ENCODE peak calls at places on chromosome 14, in six cellular contexts. A is H1, T is HepG2, P is SK-N-SH, D is GM12878, U is K562. W is an unnamed sample.

GRCh38 chr14:103629503-103630121 is 601 bp downstream of the KLC1 start:
- DNase-seq in P (peak), A (peak), U (peak), T (no peak), D (no peak), W (no peak)

GRCh38 chr14:64702493-64703392 is 1.5 kb upstream of the PLEKHG3 start:
- DNase-seq in T (no peak), P (no peak), U (no peak), A (peak), D (no peak), W (no peak)

GRCh38 chr14:64953310-64953654 is 10.7 kb upstream of the GPX2 start:
- DNase-seq in A (no peak), U (no peak), D (no peak), T (no peak), P (no peak), W (no peak)

GRCh38 chr14:22218729-22219128 is 370.3 kb downstream of the DAD1 start:
- DNase-seq in U (no peak), A (no peak), P (no peak), T (no peak), D (no peak), W (no peak)

GRCh38 chr14:78519863-78520262 is 349.7 kb downstream of the NRXN3 start:
- DNase-seq in P (no peak), A (peak), T (peak), U (peak), D (no peak), W (no peak)

GRCh38 chr14:58637040-58637390 is 747 bp upstream of the DACT1 start:
- DNase-seq in U (no peak), A (no peak), D (no peak), P (no peak), T (no peak), W (no peak)

GRCh38 chr14:96599076-96599475 is 96.9 kb downstream of the PAPOLA start:
- DNase-seq in T (no peak), U (no peak), D (no peak), P (peak), A (no peak), W (no peak)

GRCh38 chr14:44113769-44114730 is 393.0 kb downstream of the FSCB start:
- DNase-seq in A (no peak), D (no peak), T (no peak), U (no peak), P (no peak), W (no peak)

GRCh38 chr14:54669759-54670630 is 103.1 kb downstream of the SAMD4A start:
- DNase-seq in A (no peak), T (no peak), P (no peak), U (no peak), D (no peak), W (no peak)

GRCh38 chr14:105226198-105226597 is 22.1 kb upstream of the BTBD6 start:
- DNase-seq in D (no peak), U (no peak), A (no peak), T (no peak), P (no peak), W (no peak)

GRCh38 chr14:24612186-24612585 is 2.7 kb upstream of the GZMH start:
- DNase-seq in T (peak), A (no peak), U (no peak), D (no peak), P (no peak), W (no peak)

GRCh38 chr14:58315606-58316005 is 17.3 kb downstream of the ARID4A start:
- DNase-seq in P (no peak), A (no peak), U (no peak), D (no peak), T (no peak), W (no peak)

GRCh38 chr14:51889851-51890250 is 29.4 kb downstream of the GNG2 start:
- DNase-seq in A (no peak), U (no peak), T (no peak), D (no peak), P (no peak), W (no peak)

GRCh38 chr14:103594265-103594664 is 31.5 kb downstream of the COA8 start:
- DNase-seq in D (no peak), T (peak), P (no peak), A (no peak), U (no peak), W (no peak)

GRCh38 chr14:103628221-103628683 is 759 bp upstream of the KLC1 start:
- DNase-seq in P (peak), U (peak), A (peak), T (no peak), D (no peak), W (no peak)

GRCh38 chr14:31582286-31582691 is 21.1 kb downstream of the NUBPL start:
- DNase-seq in D (no peak), P (no peak), T (no peak), A (no peak), U (no peak), W (no peak)

GRCh38 chr14:64704743-64705405 is 650 bp downstream of the PLEKHG3 start:
- DNase-seq in A (peak), P (peak), T (no peak), D (no peak), U (peak), W (no peak)

GRCh38 chr14:75295491-75296338 is 17.1 kb downstream of the FOS start:
- DNase-seq in D (no peak), P (peak), A (peak), U (peak), T (no peak), W (peak)

GRCh38 chr14:54672688-54673087 is 105.8 kb downstream of the SAMD4A start:
- DNase-seq in D (no peak), P (no peak), A (no peak), T (no peak), U (no peak), W (no peak)

GRCh38 chr14:101977311-101978071 is 13.1 kb downstream of the DYNC1H1 start:
- DNase-seq in T (no peak), U (no peak), A (no peak), D (no peak), P (no peak), W (no peak)

GRCh38 chr14:48035836-48036235 is 360.4 kb upstream of the MDGA2 start:
- DNase-seq in U (no peak), A (peak), P (no peak), D (no peak), T (no peak), W (no peak)

GRCh38 chr14:22824711-22825359 is 4.9 kb upstream of the MRPL52 start:
- DNase-seq in T (peak), D (no peak), P (no peak), U (peak), A (no peak), W (no peak)

GRCh38 chr14:75283162-75283883 is 4.7 kb downstream of the FOS start:
- DNase-seq in D (no peak), T (peak), U (peak), P (no peak), A (no peak), W (peak)

GRCh38 chr14:49105512-49105911 is 480.7 kb downstream of the RPS29 start:
- DNase-seq in U (no peak), D (no peak), T (no peak), A (no peak), P (peak), W (no peak)

GRCh38 chr14:49106721-49107689 is 479.2 kb downstream of the RPS29 start:
- DNase-seq in A (no peak), P (no peak), D (no peak), T (no peak), U (no peak), W (no peak)
- TF ChIP-seq GABPA in A (no peak), P (no peak), D (no peak), T (no peak), U (no peak), W (no peak)

GRCh38 chr14:92794547-92794941 is 439 bp downstream of the GOLGA5 start:
- DNase-seq in P (peak), D (no peak), T (no peak), A (no peak), U (peak), W (no peak)

GRCh38 chr14:92793709-92794546 is at the start of gene GOLGA5:
- DNase-seq in U (peak), T (peak), P (peak), A (peak), D (peak), W (peak)

GRCh38 chr14:92794961-92795360 is 856 bp downstream of the GOLGA5 start:
- DNase-seq in A (no peak), T (no peak), U (no peak), P (no peak), D (no peak), W (no peak)

GRCh38 chr14:92789457-92790089 is 4.5 kb upstream of the GOLGA5 start:
- DNase-seq in U (peak), P (no peak), T (no peak), D (no peak), A (no peak), W (no peak)

DNA sequence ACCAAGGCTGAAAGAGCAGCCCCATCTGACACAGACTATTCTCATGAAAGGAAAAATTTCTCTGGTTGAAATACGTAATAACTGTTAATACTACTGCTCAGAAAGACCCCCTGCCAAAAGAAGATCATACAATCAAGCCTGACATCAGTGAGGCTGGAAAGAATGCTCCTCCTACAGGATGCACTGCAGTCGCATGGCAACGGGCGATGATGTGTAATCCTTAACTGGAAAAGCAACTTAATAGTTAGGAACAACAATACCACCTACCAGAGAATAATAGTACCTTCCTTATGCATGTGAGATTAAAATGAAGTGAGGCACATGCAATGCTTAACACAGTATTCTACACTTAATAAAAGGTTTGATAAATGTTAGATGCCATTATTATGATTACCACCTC is 1.2 kb upstream of the GOLGA5 start:
- DNase-seq in U (no peak), D (no peak), T (no peak), A (no peak), P (no peak), W (no peak)
- TF ChIP-seq CTCF in U (no peak), D (no peak), T (no peak), A (peak), P (no peak), W (no peak)

GRCh38 chr14:68309121-68309520 is 483.7 kb downstream of the ZFP36L1 start:
- DNase-seq in A (no peak), P (no peak), D (no peak), U (no peak), T (no peak), W (no peak)

GRCh38 chr14:68308695-68309094 is 484.2 kb downstream of the ZFP36L1 start:
- DNase-seq in T (no peak), P (no peak), D (no peak), A (no peak), U (no peak), W (no peak)

GRCh38 chr14:68307769-68308168 is 485.1 kb downstream of the ZFP36L1 start:
- DNase-seq in T (no peak), P (no peak), D (no peak), A (no peak), U (no peak), W (no peak)

GRCh38 chr14:68306934-68307758 is 485.7 kb downstream of the ZFP36L1 start:
- DNase-seq in T (peak), D (no peak), A (no peak), P (no peak), U (no peak), W (no peak)

GRCh38 chr14:68309631-68310030 is 483.2 kb downstream of the ZFP36L1 start:
- DNase-seq in U (no peak), P (no peak), D (no peak), T (no peak), A (no peak), W (no peak)
- TF ChIP-seq POLR2AphosphoS5 in U (no peak), P (no peak), D (no peak), T (no peak), A (no peak), W (no peak)

DNA sequence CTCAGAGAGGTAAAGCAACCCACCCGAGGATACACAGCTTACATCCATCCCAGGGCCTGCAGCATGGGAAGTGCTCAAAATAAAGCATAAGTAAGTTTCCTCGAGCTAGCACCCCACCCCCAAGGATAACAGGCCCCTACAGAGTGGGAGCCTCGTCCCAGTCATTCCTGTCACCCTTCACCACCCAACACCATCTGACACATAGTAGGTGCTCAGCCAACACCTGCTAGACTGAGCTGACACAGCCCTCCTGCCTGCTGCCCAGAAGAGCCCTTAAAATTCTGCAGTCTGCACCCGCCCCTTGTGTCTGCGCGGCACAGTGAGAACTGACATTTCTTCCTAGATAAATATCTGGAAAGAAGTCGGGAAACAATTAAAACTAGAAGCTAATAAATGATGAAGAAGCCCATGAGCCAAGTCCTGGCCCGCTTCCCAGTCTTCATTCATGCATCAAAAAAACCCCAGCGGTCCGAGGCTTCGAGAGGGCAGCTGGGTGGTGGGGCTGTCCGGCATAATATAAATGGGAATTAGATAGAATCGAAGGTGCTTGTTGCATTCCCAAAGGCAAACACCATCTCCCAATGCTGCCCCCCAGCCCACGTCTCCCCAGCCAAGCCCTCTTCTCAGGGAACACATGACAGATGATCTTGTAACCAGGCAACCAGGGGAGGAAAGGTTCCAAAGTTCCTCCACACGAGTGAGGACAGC is 76.2 kb downstream of the BCL11B start:
- DNase-seq in T (no peak), A (no peak), P (no peak), D (no peak), U (no peak), W (no peak)
- TF ChIP-seq GABPA in T (no peak), A (no peak), P (no peak), D (no peak), U (no peak), W (no peak)

DNA sequence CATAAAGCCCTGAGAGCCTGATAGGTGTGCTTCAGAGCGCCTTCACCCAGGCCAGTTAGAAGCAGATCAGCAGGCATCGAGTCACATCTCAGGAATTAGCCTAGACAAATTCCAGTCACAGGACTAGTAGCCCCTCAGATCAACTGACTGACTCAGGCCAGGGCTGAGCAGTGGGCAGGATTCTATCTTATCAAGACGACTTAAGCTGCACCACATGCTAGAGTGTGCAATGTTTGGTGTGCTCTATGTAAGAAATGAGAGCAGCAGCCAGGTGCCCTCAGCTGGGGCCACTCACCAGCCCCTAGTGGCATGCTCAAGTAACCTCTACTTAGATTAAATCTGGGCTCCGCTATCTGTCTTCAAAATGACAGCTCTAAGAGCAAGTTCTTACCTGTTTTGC is 19.7 kb upstream of the NGB start:
- DNase-seq in A (no peak), T (no peak), D (no peak), U (no peak), P (no peak), W (no peak)
- TF ChIP-seq CTCF in A (peak), T (no peak), D (no peak), U (no peak), P (peak), W (no peak)

DNA sequence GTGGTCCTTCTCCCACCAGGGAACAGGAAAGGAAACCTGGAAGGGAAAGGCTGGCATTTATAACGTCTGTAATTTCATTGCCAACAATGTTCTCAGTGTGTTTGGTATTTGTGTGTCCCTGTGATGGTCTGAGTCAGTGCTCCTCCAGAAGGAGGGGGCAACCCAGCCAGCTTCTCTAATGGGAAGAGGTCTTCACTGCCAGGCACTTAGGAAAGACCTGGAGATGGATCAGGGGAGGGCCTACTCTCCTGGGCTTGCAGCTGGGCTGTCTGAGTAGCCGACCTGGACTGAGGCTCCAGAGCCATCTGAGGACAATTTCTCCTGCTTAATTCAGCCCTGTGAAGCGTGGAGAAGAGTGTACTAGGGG is 42.2 kb downstream of the ERH start:
- DNase-seq in P (no peak), D (no peak), U (no peak), A (no peak), T (no peak), W (no peak)
- TF ChIP-seq POLR2AphosphoS5 in P (no peak), D (no peak), U (no peak), A (no peak), T (no peak), W (no peak)

DNA sequence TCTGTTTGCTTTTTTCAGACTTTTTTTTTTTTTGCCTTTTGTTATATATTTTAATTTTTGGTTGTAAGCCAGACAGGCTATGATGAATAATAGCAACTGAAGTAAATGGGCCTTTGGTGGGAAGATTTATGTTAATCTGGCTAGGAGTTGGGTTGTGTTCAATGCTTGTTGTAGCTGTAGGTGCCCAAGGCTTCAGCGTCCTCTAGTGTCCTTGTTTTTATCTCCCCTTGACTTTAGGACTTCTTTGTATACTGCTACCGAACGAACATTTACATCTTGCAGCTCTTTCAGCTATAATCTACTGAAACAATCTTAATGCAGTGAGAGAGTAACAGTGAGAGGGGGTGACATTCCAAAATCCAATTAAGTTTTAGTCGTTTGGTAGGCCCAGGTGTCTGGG is 848.4 kb upstream of the FBXO33 start:
- DNase-seq in A (no peak), T (no peak), P (no peak), U (no peak), D (no peak), W (no peak)
- TF ChIP-seq GABPA in A (no peak), T (no peak), P (no peak), U (no peak), D (no peak), W (no peak)

W was measured in HL-60.